ENCODE peak calls at places on chromosomes 12 and 14, in five cellular contexts. T is glutamatergic neuron, X is astrocyte of the spinal cord, D is fibroblast of lung, K is GM13976. V is an unnamed sample.

GRCh38 chr14:105043656-105044055 is 21.6 kb downstream of the GPR132 start:
- DNase-seq in X (no peak), T (no peak), K (no peak), D (no peak), V (no peak)

GRCh38 chr12:7884687-7885086 is 12.0 kb upstream of the SLC2A14 start:
- DNase-seq in D (no peak), X (no peak), T (no peak), K (no peak), V (no peak)

GRCh38 chr14:88614218-88614907 is 51.5 kb downstream of the ZC3H14 start:
- DNase-seq in K (peak), D (peak), X (peak), T (no peak), V (no peak)

GRCh38 chr12:3366451-3367155 is 124.4 kb upstream of the PRMT8 start:
- DNase-seq in X (no peak), K (no peak), T (no peak), D (no peak), V (no peak)

GRCh38 chr14:103753809-103754208 is 38.2 kb downstream of the ZFYVE21 start:
- DNase-seq in K (no peak), D (no peak), X (no peak), T (no peak), V (no peak)

GRCh38 chr14:83826838-83827237 is 1703.1 kb upstream of the FLRT2 start:
- DNase-seq in X (peak), K (no peak), T (no peak), D (peak), V (no peak)

GRCh38 chr14:44782775-44783238 is 178.9 kb downstream of the KLHL28 start:
- DNase-seq in T (no peak), D (no peak), K (no peak), X (peak), V (no peak)

GRCh38 chr12:109885616-109886015 is 5.3 kb upstream of the GLTP start:
- DNase-seq in D (no peak), K (no peak), T (no peak), X (no peak), V (no peak)

GRCh38 chr12:20213851-20214250 is 154.5 kb upstream of the PDE3A start:
- DNase-seq in D (peak), T (no peak), X (no peak), K (no peak), V (no peak)

GRCh38 chr12:49959570-49960473 is 1.9 kb upstream of the AQP5 start:
- DNase-seq in T (no peak), K (no peak), D (no peak), X (peak), V (peak)

GRCh38 chr14:58647777-58648176 is 10.0 kb downstream of the DACT1 start:
- DNase-seq in T (no peak), D (no peak), K (no peak), X (no peak), V (no peak)

GRCh38 chr12:6470375-6471163 is at the start of gene VAMP1:
- DNase-seq in X (peak), T (peak), D (peak), K (peak), V (peak)

GRCh38 chr12:85572956-85573355 is 263.3 kb downstream of the RASSF9 start:
- DNase-seq in T (no peak), K (no peak), D (no peak), X (no peak), V (no peak)

GRCh38 chr14:101494826-101495225 is 66.5 kb upstream of the DIO3 start:
- DNase-seq in K (no peak), D (no peak), X (no peak), T (no peak), V (no peak)

GRCh38 chr12:49957570-49957967 is 4.1 kb upstream of the AQP5 start:
- DNase-seq in D (no peak), T (no peak), K (no peak), X (no peak), V (no peak)

GRCh38 chr14:104427126-104427851 is 152.3 kb upstream of the C14orf180 start:
- DNase-seq in X (no peak), K (peak), T (no peak), D (no peak), V (no peak)

GRCh38 chr12:46430340-46430948 is 57.9 kb upstream of the SLC38A2 start:
- DNase-seq in K (peak), X (peak), T (no peak), D (peak), V (no peak)

GRCh38 chr14:34180428-34180827 is 229.6 kb upstream of the EGLN3 start:
- DNase-seq in T (no peak), X (no peak), D (no peak), K (no peak), V (no peak)

GRCh38 chr12:53713516-53713915 is 13.7 kb downstream of the CALCOCO1 start:
- DNase-seq in X (no peak), T (no peak), D (no peak), K (no peak), V (no peak)

GRCh38 chr12:132559652-132560420 is 50.5 kb downstream of the LRCOL1 start:
- DNase-seq in D (peak), X (peak), T (peak), K (peak), V (peak)

GRCh38 chr14:70816525-70816924 is 7.2 kb upstream of the MAP3K9 start:
- DNase-seq in X (no peak), D (no peak), K (no peak), T (no peak), V (no peak)

GRCh38 chr14:32934891-32935633 is 3.6 kb upstream of the NPAS3 start:
- DNase-seq in D (no peak), X (no peak), T (peak), K (peak), V (peak)

GRCh38 chr12:43090981-43091380 is 461.0 kb downstream of the ADAMTS20 start:
- DNase-seq in K (no peak), D (no peak), X (no peak), T (no peak), V (no peak)

GRCh38 chr12:46555379-46555778 is 182.8 kb upstream of the SLC38A2 start:
- DNase-seq in X (peak), D (peak), T (no peak), K (no peak), V (no peak)

DNA sequence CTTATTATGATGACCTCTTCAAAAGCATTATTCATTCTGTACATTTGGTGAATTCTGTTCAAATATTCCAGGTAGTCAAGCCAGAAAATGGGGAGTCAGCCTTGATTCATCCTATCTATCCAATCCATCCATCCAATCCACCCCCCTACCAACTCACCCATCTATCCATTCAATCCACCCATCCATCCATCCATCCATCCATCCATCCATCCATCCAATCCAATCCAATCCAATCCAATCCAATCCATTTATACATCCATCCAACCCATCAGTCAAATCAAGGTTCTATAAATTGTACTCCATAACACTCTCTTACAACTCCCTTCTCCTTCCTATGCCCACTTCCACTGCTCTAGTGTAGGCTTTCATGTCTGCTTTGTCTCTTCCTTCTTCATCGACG is 35.8 kb upstream of the GRIP1 start:
- DNase-seq in T (no peak), K (no peak), D (no peak), X (no peak), V (no peak)
- TF ChIP-seq CTCF in T (no peak), K (no peak), D (no peak), X (no peak), V (no peak)

GRCh38 chr12:113439606-113440030 is 17.4 kb downstream of the SDSL start:
- DNase-seq in T (peak), X (peak), K (peak), D (peak), V (peak)
- TF ChIP-seq CTCF in T (peak), X (peak), K (peak), D (peak), V (peak)

DNA sequence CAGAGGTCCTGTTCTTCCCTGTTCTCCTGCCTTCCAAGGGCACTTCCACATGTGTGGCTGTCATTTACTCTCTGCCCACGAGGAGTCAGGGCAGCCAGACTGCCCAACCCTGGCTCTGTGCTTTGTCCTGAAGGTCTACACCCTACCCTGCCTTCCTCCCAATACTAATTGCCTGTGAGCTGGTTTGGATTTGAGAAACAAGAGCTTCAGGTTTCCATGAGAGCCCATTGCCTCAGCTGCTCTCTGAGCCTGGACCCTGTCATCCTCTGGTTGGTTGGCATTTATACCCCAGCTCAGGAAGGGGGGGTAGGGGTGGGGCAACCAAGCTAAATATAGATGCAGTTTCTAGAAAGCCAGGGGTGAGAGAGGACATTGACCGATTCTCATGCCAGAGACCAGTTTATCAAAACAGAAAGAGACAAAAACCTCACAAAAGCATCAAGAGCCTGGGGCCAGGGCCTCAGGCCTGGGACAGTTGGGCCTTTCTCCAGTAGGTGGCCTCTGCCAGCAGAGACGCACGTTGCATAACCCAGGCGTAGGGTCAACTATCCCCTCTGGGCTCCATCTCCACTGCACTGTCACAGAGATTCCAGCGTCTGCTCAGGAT is 34.5 kb downstream of the VDR start:
- DNase-seq in X (no peak), D (peak), K (no peak), T (peak), V (peak)
- TF ChIP-seq CTCF in X (peak), D (peak), K (peak), T (peak), V (peak)

DNA sequence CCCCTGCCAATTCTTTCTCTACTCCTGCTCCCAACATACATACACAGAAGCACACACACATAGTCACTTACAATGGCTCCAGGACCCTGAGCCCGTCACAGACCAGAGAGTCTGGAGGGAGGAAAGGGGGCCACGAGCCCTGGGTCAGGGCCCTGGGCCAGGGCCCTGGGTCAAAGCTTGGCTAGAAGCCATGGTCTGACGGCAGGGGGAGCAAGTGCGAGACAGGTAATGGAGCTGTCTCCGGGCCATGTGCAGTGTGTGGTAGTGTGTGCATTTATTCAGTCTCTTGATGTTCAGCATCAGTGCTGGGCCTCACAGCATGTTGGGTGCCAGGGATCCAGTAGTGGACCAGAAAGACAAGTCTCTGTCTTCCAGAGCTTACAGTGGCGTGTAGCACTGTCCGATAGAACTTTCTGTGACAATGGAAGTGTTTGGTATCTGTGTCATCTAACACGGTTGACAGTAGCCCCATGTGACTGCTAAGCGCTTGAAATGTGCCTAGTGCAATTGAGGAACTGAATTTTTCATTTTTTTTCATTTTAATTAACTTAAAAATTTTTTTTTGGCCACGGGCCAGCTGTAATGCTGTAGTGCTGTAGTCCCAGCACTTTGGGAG is 4.2 kb upstream of the RABGGTA start:
- DNase-seq in T (no peak), X (no peak), K (no peak), D (no peak), V (no peak)
- TF ChIP-seq CTCF in T (no peak), X (no peak), K (no peak), D (no peak), V (no peak)

DNA sequence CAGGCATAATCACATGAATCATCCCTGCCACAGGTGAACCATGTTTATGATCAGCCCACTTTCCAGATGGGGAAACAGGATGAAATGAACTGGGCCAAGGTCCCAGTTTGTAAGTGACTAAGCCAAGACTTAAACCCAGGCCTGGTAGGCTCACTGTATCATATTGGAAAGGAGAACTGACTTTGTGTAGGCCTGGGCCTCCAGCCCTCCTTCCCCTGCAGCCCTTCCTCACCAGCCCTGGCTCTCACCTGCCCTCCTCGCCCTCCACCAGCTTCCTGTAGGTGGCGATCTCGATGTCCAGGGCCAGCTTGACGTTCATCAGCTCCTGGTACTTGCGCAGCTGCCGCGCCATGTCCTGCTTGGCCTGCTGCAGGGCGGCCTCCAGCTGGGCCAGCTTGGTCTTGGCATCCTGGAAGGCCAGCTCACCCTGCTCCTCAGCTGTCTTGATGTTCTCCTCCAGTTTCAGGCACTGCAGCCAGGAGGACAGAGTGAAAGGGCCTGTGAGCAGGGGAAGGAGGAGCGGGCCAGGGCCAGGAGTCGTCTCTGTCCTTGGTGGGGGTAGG is 19.8 kb downstream of the KRT80 start:
- DNase-seq in D (no peak), X (no peak), K (no peak), T (peak), V (peak)
- TF ChIP-seq CTCF in D (peak), X (peak), K (peak), T (peak), V (peak)

V was measured in endothelial cell.